ENCODE peak calls at places on chromosomes 6 and 20, in eight cellular contexts. A is type B pancreatic cell, V is choroid plexus epithelial cell, H is amniotic stem cell, R is ovary, J is neural progenitor cell, X is immature natural killer cell, B is NCI-H774. P is an unnamed sample.

GRCh38 chr6:81996414-81996813 is 243.9 kb upstream of the TENT5A start:
- DNase-seq in A (no peak), V (peak), H (no peak), R (no peak), J (no peak), X (no peak), B (no peak), P (no peak)

GRCh38 chr6:7836371-7837026 is 74.1 kb downstream of the TXNDC5 start:
- DNase-seq in A (no peak), V (no peak), H (no peak), R (no peak), J (no peak), X (no peak), B (no peak), P (no peak)

GRCh38 chr6:63391203-63391970 is 71.6 kb upstream of the LGSN start:
- DNase-seq in A (no peak), V (no peak), H (no peak), R (no peak), J (no peak), X (no peak), B (no peak), P (no peak)

GRCh38 chr6:18179770-18180393 is 24.7 kb downstream of the KDM1B start:
- DNase-seq in A (no peak), V (no peak), H (no peak), R (no peak), J (no peak), X (no peak), B (no peak), P (no peak)

GRCh38 chr6:121951918-121952379 is 447.5 kb upstream of the HSF2 start:
- DNase-seq in A (no peak), V (peak), H (peak), R (no peak), J (no peak), X (no peak), B (no peak), P (no peak)

GRCh38 chr6:61809004-61809595 is 476.9 kb downstream of the KHDRBS2 start:
- DNase-seq in A (no peak), V (peak), H (no peak), R (no peak), J (peak), X (no peak), B (no peak), P (peak)

GRCh38 chr20:11841972-11842461 is 75.7 kb upstream of the BTBD3 start:
- DNase-seq in A (no peak), V (no peak), H (no peak), R (no peak), J (no peak), X (no peak), B (no peak), P (no peak)

GRCh38 chr6:7146079-7146828 is 38.5 kb downstream of the RREB1 start:
- DNase-seq in A (no peak), V (peak), H (no peak), R (no peak), J (no peak), X (peak), B (no peak), P (no peak)

GRCh38 chr20:64086801-64087200 is 2.6 kb upstream of the LKAAEAR1 start:
- DNase-seq in A (no peak), V (no peak), H (no peak), R (no peak), J (no peak), X (no peak), B (no peak), P (no peak)

GRCh38 chr6:76351275-76351674 is 278.8 kb upstream of the IMPG1 start:
- DNase-seq in A (no peak), V (no peak), H (no peak), R (no peak), J (peak), X (no peak), B (no peak), P (peak)

GRCh38 chr20:39066464-39066863 is 104.3 kb downstream of the DHX35 start:
- DNase-seq in A (no peak), V (no peak), H (no peak), R (no peak), J (peak), X (no peak), B (no peak), P (no peak)